ENCODE peak calls at places on chromosomes 7 and 10, in five cellular contexts. One of them, this sample, is unnamed.

GRCh38 chr7:155392726-155393570 is 65.0 kb upstream of the EN2 start:
- DNase-seq in naive thymus-derived CD8-positive, alpha-beta T cell: no peak
- DNase-seq in T-helper 2 cell: no peak
- DNase-seq in right atrium auricular region: no peak
- DNase-seq in WERI-Rb-1: no peak
- DNase-seq in this sample: no peak

GRCh38 chr10:132481690-132482089 is 55.9 kb upstream of the INPP5A start:
- DNase-seq in T-helper 2 cell: no peak
- DNase-seq in naive thymus-derived CD8-positive, alpha-beta T cell: no peak
- DNase-seq in WERI-Rb-1: no peak
- DNase-seq in right atrium auricular region: no peak
- DNase-seq in this sample: no peak

GRCh38 chr10:129916506-129916995 is 47.5 kb downstream of the EBF3 start:
- DNase-seq in right atrium auricular region: no peak
- DNase-seq in naive thymus-derived CD8-positive, alpha-beta T cell: no peak
- DNase-seq in T-helper 2 cell: no peak
- DNase-seq in WERI-Rb-1: no peak
- DNase-seq in this sample: no peak

GRCh38 chr10:107900131-107900530 is 735.6 kb upstream of the SORCS1 start:
- DNase-seq in right atrium auricular region: no peak
- DNase-seq in naive thymus-derived CD8-positive, alpha-beta T cell: no peak
- DNase-seq in WERI-Rb-1: no peak
- DNase-seq in T-helper 2 cell: no peak
- DNase-seq in this sample: no peak

GRCh38 chr10:3750352-3750816 is 34.6 kb downstream of the KLF6 start:
- DNase-seq in WERI-Rb-1: no peak
- DNase-seq in naive thymus-derived CD8-positive, alpha-beta T cell: no peak
- DNase-seq in right atrium auricular region: no peak
- DNase-seq in T-helper 2 cell: no peak
- DNase-seq in this sample: no peak

GRCh38 chr7:44583145-44583544 is 1.1 kb upstream of the TMED4 start:
- DNase-seq in right atrium auricular region: no peak
- DNase-seq in WERI-Rb-1: no peak
- DNase-seq in naive thymus-derived CD8-positive, alpha-beta T cell: no peak
- DNase-seq in T-helper 2 cell: no peak
- DNase-seq in this sample: no peak

GRCh38 chr7:45574521-45575500 is 643 bp downstream of the ADCY1 start:
- DNase-seq in naive thymus-derived CD8-positive, alpha-beta T cell: no peak
- DNase-seq in right atrium auricular region: no peak
- DNase-seq in WERI-Rb-1: peak
- DNase-seq in T-helper 2 cell: no peak
- DNase-seq in this sample: no peak

GRCh38 chr7:95577137-95577536 is 19.2 kb downstream of the PDK4 start:
- DNase-seq in T-helper 2 cell: no peak
- DNase-seq in naive thymus-derived CD8-positive, alpha-beta T cell: no peak
- DNase-seq in right atrium auricular region: no peak
- DNase-seq in WERI-Rb-1: no peak
- DNase-seq in this sample: no peak

GRCh38 chr10:97689637-97690036 is 2.6 kb upstream of the AVPI1 start:
- DNase-seq in T-helper 2 cell: no peak
- DNase-seq in naive thymus-derived CD8-positive, alpha-beta T cell: no peak
- DNase-seq in WERI-Rb-1: no peak
- DNase-seq in right atrium auricular region: peak
- DNase-seq in this sample: no peak

GRCh38 chr10:79266092-79266491 is 81.2 kb upstream of the PPIF start:
- DNase-seq in naive thymus-derived CD8-positive, alpha-beta T cell: no peak
- DNase-seq in right atrium auricular region: no peak
- DNase-seq in T-helper 2 cell: no peak
- DNase-seq in WERI-Rb-1: no peak
- DNase-seq in this sample: no peak

GRCh38 chr10:11578802-11579255 is 32.6 kb downstream of the USP6NL start:
- DNase-seq in naive thymus-derived CD8-positive, alpha-beta T cell: no peak
- DNase-seq in right atrium auricular region: no peak
- DNase-seq in WERI-Rb-1: no peak
- DNase-seq in T-helper 2 cell: no peak
- DNase-seq in this sample: no peak

GRCh38 chr7:127638197-127638596 is 13.8 kb upstream of the SND1 start:
- DNase-seq in naive thymus-derived CD8-positive, alpha-beta T cell: no peak
- DNase-seq in right atrium auricular region: no peak
- DNase-seq in T-helper 2 cell: no peak
- DNase-seq in WERI-Rb-1: no peak
- DNase-seq in this sample: no peak